ENCODE peak calls at places on chromosomes 4 and X, in four cellular contexts. Z is upper lobe of left lung, S is AG08396, I is HT1080. X is an unnamed sample.

GRCh38 chr4:165204462-165204830 is 2.9 kb upstream of the KLHL2 start:
- DNase-seq in I (peak; percentile 58), Z (peak; percentile 31), S (peak; percentile 50), X (no peak)

GRCh38 chrX:130110379-130111219 is at the start of gene ELF4:
- DNase-seq in Z (peak; percentile 50), I (peak; percentile 44), S (peak; percentile 85), X (no peak)

GRCh38 chr4:39970559-39971270 is 7.0 kb downstream of the PDS5A start:
- DNase-seq in I (no peak), Z (peak; percentile 49), S (no peak), X (no peak)

GRCh38 chr4:19164334-19164733 is 1087.4 kb upstream of the SLIT2 start:
- DNase-seq in Z (no peak), S (no peak), I (no peak), X (no peak)

GRCh38 chr4:5712517-5712916 is 1.5 kb downstream of the EVC start:
- DNase-seq in Z (no peak), I (peak; percentile 91), S (no peak), X (no peak)

GRCh38 chr4:4919926-4920325 is 60.5 kb downstream of the MSX1 start:
- DNase-seq in S (no peak), Z (no peak), I (peak; percentile 43), X (no peak)

GRCh38 chr4:131609039-131609438 is 1540.1 kb upstream of the PCDH10 start:
- DNase-seq in I (no peak), Z (no peak), S (no peak), X (no peak)

GRCh38 chr4:41505161-41505653 is 32.8 kb upstream of the LIMCH1 start:
- DNase-seq in Z (no peak), I (peak; percentile 49), S (peak; percentile 14), X (no peak)

GRCh38 chr4:39655866-39656265 is 17.2 kb upstream of the SMIM14 start:
- DNase-seq in S (no peak), Z (no peak), I (no peak), X (no peak)

GRCh38 chr4:107760281-107760947 is 40.4 kb upstream of the PAPSS1 start:
- DNase-seq in S (no peak), Z (no peak), I (peak; percentile 43), X (no peak)

GRCh38 chr4:147174561-147174960 is 228.9 kb upstream of the TTC29 start:
- DNase-seq in I (no peak), Z (no peak), S (no peak), X (no peak)

GRCh38 chrX:12901486-12901885 is 4.9 kb upstream of the TLR8 start:
- DNase-seq in Z (peak; percentile 66), I (peak; percentile 28), S (peak; percentile 66), X (no peak)

GRCh38 chrX:26070882-26071281 is 67.3 kb upstream of the MAGEB18 start:
- DNase-seq in Z (no peak), I (no peak), S (no peak), X (no peak)

GRCh38 chrX:46687619-46688018 is 71.3 kb downstream of the SLC9A7 start:
- DNase-seq in I (no peak), S (no peak), Z (no peak), X (no peak)

GRCh38 chr4:63123441-63123840 is 1285.8 kb downstream of the TECRL start:
- DNase-seq in Z (no peak), S (no peak), I (peak; percentile 54), X (no peak)

GRCh38 chrX:107706309-107706708 is 69.3 kb downstream of the TSC22D3 start:
- DNase-seq in I (no peak), Z (no peak), S (no peak), X (no peak)

GRCh38 chrX:153645151-153645550 is 1.9 kb upstream of the DUSP9 start:
- DNase-seq in S (no peak), I (no peak), Z (no peak), X (no peak)

GRCh38 chr4:187309456-187309855 is 585.8 kb upstream of the FAT1 start:
- DNase-seq in I (peak; percentile 35), S (no peak), Z (no peak), X (no peak)

GRCh38 chrX:72539822-72540221 is 32.8 kb downstream of the HDAC8 start:
- DNase-seq in S (no peak), Z (no peak), I (no peak), X (no peak)

GRCh38 chr4:128570380-128570779 is 239.1 kb upstream of the JADE1 start:
- DNase-seq in S (peak; percentile 21), I (peak; percentile 54), Z (peak; percentile 71), X (no peak)

GRCh38 chr4:174604198-174604597 is 81.9 kb upstream of the HPGD start:
- DNase-seq in I (peak; percentile 70), S (no peak), Z (no peak), X (no peak)

GRCh38 chrX:24425806-24426205 is 39.3 kb upstream of the PDK3 start:
- DNase-seq in Z (no peak), I (no peak), S (no peak), X (no peak)

GRCh38 chrX:147953976-147954375 is 27.2 kb upstream of the FMR1NB start:
- DNase-seq in Z (no peak), S (no peak), I (no peak), X (no peak)